ENCODE peak calls at places on chromosome 5, in seven cellular contexts. One of them, this sample, is unnamed.

GRCh38 chr5:135063511-135064234 is 29.6 kb upstream of the PITX1 start:
- DNase-seq in HEK293T: no peak
- DNase-seq in H1: no peak
- DNase-seq in K562: peak; percentile 41
- DNase-seq in HepG2: no peak
- DNase-seq in GM12878: no peak
- DNase-seq in HCT116: no peak
- DNase-seq in this sample: no peak

GRCh38 chr5:151255621-151256286 is 2.8 kb downstream of the GM2A start:
- DNase-seq in HepG2: no peak
- DNase-seq in HCT116: no peak
- DNase-seq in HEK293T: no peak
- DNase-seq in K562: no peak
- DNase-seq in GM12878: peak; percentile 78
- DNase-seq in H1: no peak
- DNase-seq in this sample: no peak

GRCh38 chr5:67896312-67896985 is 319.1 kb upstream of the PIK3R1 start:
- DNase-seq in H1: no peak
- DNase-seq in HCT116: no peak
- DNase-seq in HepG2: no peak
- DNase-seq in GM12878: no peak
- DNase-seq in K562: no peak
- DNase-seq in HEK293T: no peak
- DNase-seq in this sample: no peak

GRCh38 chr5:115589043-115589442 is 13.2 kb downstream of the TICAM2 start:
- DNase-seq in H1: no peak
- DNase-seq in HCT116: no peak
- DNase-seq in K562: no peak
- DNase-seq in GM12878: no peak
- DNase-seq in HEK293T: no peak
- DNase-seq in HepG2: no peak
- DNase-seq in this sample: no peak

GRCh38 chr5:124706729-124707361 is 39.6 kb downstream of the ZNF608 start:
- DNase-seq in GM12878: no peak
- DNase-seq in K562: no peak
- DNase-seq in HCT116: no peak
- DNase-seq in H1: no peak
- DNase-seq in HEK293T: peak; percentile 42
- DNase-seq in HepG2: peak; percentile 9
- DNase-seq in this sample: no peak

GRCh38 chr5:120539471-120539870 is 75.4 kb downstream of the PRR16 start:
- DNase-seq in H1: no peak
- DNase-seq in GM12878: no peak
- DNase-seq in HepG2: no peak
- DNase-seq in K562: no peak
- DNase-seq in HCT116: no peak
- DNase-seq in HEK293T: no peak
- DNase-seq in this sample: no peak

GRCh38 chr5:34008721-34009120 is 871 bp upstream of the AMACR start:
- DNase-seq in GM12878: no peak
- DNase-seq in HepG2: no peak
- DNase-seq in HEK293T: no peak
- DNase-seq in HCT116: no peak
- DNase-seq in K562: no peak
- DNase-seq in H1: no peak
- DNase-seq in this sample: no peak

GRCh38 chr5:33032161-33033085 is 321.3 kb downstream of the NPR3 start:
- DNase-seq in H1: no peak
- DNase-seq in HepG2: no peak
- DNase-seq in HEK293T: no peak
- DNase-seq in GM12878: no peak
- DNase-seq in HCT116: no peak
- DNase-seq in K562: no peak
- DNase-seq in this sample: no peak

GRCh38 chr5:4386152-4386551 is 754.0 kb upstream of the ADAMTS16 start:
- DNase-seq in K562: no peak
- DNase-seq in GM12878: no peak
- DNase-seq in HEK293T: no peak
- DNase-seq in H1: no peak
- DNase-seq in HepG2: no peak
- DNase-seq in HCT116: no peak
- DNase-seq in this sample: no peak

GRCh38 chr5:95713960-95714710 is 17.0 kb upstream of the RHOBTB3 start:
- DNase-seq in K562: no peak
- DNase-seq in GM12878: no peak
- DNase-seq in HCT116: no peak
- DNase-seq in HEK293T: no peak
- DNase-seq in HepG2: no peak
- DNase-seq in H1: no peak
- DNase-seq in this sample: no peak

GRCh38 chr5:158541535-158541934 is 558.2 kb downstream of the EBF1 start:
- DNase-seq in K562: no peak
- DNase-seq in HEK293T: no peak
- DNase-seq in GM12878: no peak
- DNase-seq in H1: no peak
- DNase-seq in HCT116: no peak
- DNase-seq in HepG2: no peak
- DNase-seq in this sample: no peak

GRCh38 chr5:15350614-15351013 is 149.4 kb upstream of the FBXL7 start:
- DNase-seq in HCT116: no peak
- DNase-seq in HEK293T: no peak
- DNase-seq in GM12878: no peak
- DNase-seq in K562: no peak
- DNase-seq in H1: no peak
- DNase-seq in HepG2: no peak
- DNase-seq in this sample: no peak

GRCh38 chr5:109743041-109743531 is 53.4 kb downstream of the MAN2A1 start:
- DNase-seq in HCT116: no peak
- DNase-seq in GM12878: no peak
- DNase-seq in H1: no peak
- DNase-seq in HEK293T: no peak
- DNase-seq in HepG2: no peak
- DNase-seq in K562: peak; percentile 22
- DNase-seq in this sample: no peak

GRCh38 chr5:181189962-181190710 is 14.9 kb downstream of the TRIM7 start:
- DNase-seq in HepG2: no peak
- DNase-seq in GM12878: no peak
- DNase-seq in H1: no peak
- DNase-seq in HCT116: no peak
- DNase-seq in K562: no peak
- DNase-seq in HEK293T: no peak
- DNase-seq in this sample: no peak

GRCh38 chr5:139422307-139422893 is 16.9 kb downstream of the DNAJC18 start:
- DNase-seq in HepG2: peak; percentile 66
- DNase-seq in K562: peak; percentile 80
- DNase-seq in HCT116: peak; percentile 48
- DNase-seq in HEK293T: peak; percentile 79
- DNase-seq in H1: peak; percentile 56
- DNase-seq in GM12878: no peak
- DNase-seq in this sample: no peak

GRCh38 chr5:157222506-157223230 is 42.0 kb downstream of the ITK start:
- DNase-seq in HepG2: no peak
- DNase-seq in HEK293T: no peak
- DNase-seq in H1: no peak
- DNase-seq in HCT116: no peak
- DNase-seq in K562: no peak
- DNase-seq in GM12878: no peak
- DNase-seq in this sample: no peak

GRCh38 chr5:141846031-141846430 is 32.2 kb downstream of the PCDH1 start:
- DNase-seq in GM12878: no peak
- DNase-seq in HCT116: no peak
- DNase-seq in HepG2: no peak
- DNase-seq in H1: no peak
- DNase-seq in HEK293T: no peak
- DNase-seq in K562: no peak
- DNase-seq in this sample: peak; percentile 67

GRCh38 chr5:62729662-62730061 is 151.0 kb downstream of the LRRC70 start:
- DNase-seq in HepG2: no peak
- DNase-seq in K562: no peak
- DNase-seq in H1: no peak
- DNase-seq in GM12878: no peak
- DNase-seq in HCT116: no peak
- DNase-seq in HEK293T: no peak
- DNase-seq in this sample: no peak

GRCh38 chr5:146778261-146778660 is 100.3 kb downstream of the PPP2R2B start:
- DNase-seq in K562: no peak
- DNase-seq in HCT116: no peak
- DNase-seq in HEK293T: no peak
- DNase-seq in H1: no peak
- DNase-seq in HepG2: no peak
- DNase-seq in GM12878: no peak
- DNase-seq in this sample: no peak

GRCh38 chr5:26864061-26864460 is 174.3 kb downstream of the CDH9 start:
- DNase-seq in GM12878: no peak
- DNase-seq in HEK293T: no peak
- DNase-seq in K562: no peak
- DNase-seq in HepG2: no peak
- DNase-seq in H1: no peak
- DNase-seq in HCT116: no peak
- DNase-seq in this sample: no peak

GRCh38 chr5:134649163-134649916 is 755 bp downstream of the SEC24A start:
- DNase-seq in HepG2: no peak
- DNase-seq in HEK293T: no peak
- DNase-seq in HCT116: no peak
- DNase-seq in H1: no peak
- DNase-seq in GM12878: no peak
- DNase-seq in K562: peak; percentile 51
- DNase-seq in this sample: no peak

GRCh38 chr5:2196989-2197531 is 314.3 kb upstream of the IRX4 start:
- DNase-seq in H1: no peak
- DNase-seq in HepG2: no peak
- DNase-seq in HCT116: no peak
- DNase-seq in GM12878: no peak
- DNase-seq in HEK293T: no peak
- DNase-seq in K562: no peak
- DNase-seq in this sample: no peak

GRCh38 chr5:146466521-146467349 is 19.6 kb downstream of the TCERG1 start:
- DNase-seq in H1: no peak
- DNase-seq in K562: no peak
- DNase-seq in HEK293T: no peak
- DNase-seq in HCT116: no peak
- DNase-seq in GM12878: no peak
- DNase-seq in HepG2: no peak
- DNase-seq in this sample: no peak

GRCh38 chr5:108345541-108346171 is 36.2 kb downstream of the FBXL17 start:
- DNase-seq in HepG2: peak; percentile 43
- DNase-seq in K562: no peak
- DNase-seq in H1: no peak
- DNase-seq in HCT116: peak; percentile 13
- DNase-seq in GM12878: peak; percentile 5
- DNase-seq in HEK293T: peak; percentile 13
- DNase-seq in this sample: no peak

GRCh38 chr5:169545762-169546161 is 37.8 kb upstream of the SPDL1 start:
- DNase-seq in HCT116: no peak
- DNase-seq in HEK293T: no peak
- DNase-seq in K562: no peak
- DNase-seq in GM12878: no peak
- DNase-seq in H1: no peak
- DNase-seq in HepG2: no peak
- DNase-seq in this sample: no peak
- TF ChIP-seq SP1 in HCT116: no peak
- TF ChIP-seq SP1 in HEK293T: no peak
- TF ChIP-seq SP1 in K562: no peak
- TF ChIP-seq SP1 in GM12878: no peak
- TF ChIP-seq SP1 in H1: no peak
- TF ChIP-seq SP1 in HepG2: no peak
- TF ChIP-seq SP1 in this sample: no peak

GRCh38 chr5:88671408-88671807 is 211.6 kb downstream of the MEF2C start:
- DNase-seq in HEK293T: no peak
- DNase-seq in H1: no peak
- DNase-seq in HepG2: no peak
- DNase-seq in GM12878: no peak
- DNase-seq in HCT116: no peak
- DNase-seq in K562: no peak
- DNase-seq in this sample: no peak
- TF ChIP-seq SP1 in HEK293T: no peak
- TF ChIP-seq SP1 in H1: no peak
- TF ChIP-seq SP1 in HepG2: no peak
- TF ChIP-seq SP1 in GM12878: no peak
- TF ChIP-seq SP1 in HCT116: no peak
- TF ChIP-seq SP1 in K562: no peak
- TF ChIP-seq SP1 in this sample: no peak

DNA sequence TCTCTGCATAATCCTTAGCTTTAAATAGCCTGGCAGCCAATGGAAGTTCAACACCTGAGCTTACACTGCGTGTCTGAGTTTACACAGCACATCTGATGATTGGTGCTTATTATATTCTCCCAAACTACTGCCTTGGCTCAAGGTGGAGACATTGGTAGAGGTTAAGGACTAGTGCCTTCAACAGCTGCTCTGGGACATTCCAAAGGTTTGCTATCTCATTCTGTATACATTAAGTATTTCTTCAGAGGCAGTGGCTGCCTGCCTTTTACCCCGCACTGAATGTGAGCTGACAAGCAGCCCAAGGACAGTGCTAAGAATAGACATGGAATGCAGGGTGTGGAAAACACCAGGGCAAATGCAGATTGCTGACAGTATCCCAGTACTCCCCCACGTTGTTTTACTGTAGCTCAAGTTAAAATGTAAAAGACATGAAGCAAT is 1.6 kb downstream of the HSPB3 start:
- DNase-seq in HEK293T: no peak
- DNase-seq in GM12878: no peak
- DNase-seq in HCT116: no peak
- DNase-seq in HepG2: peak; percentile 6
- DNase-seq in H1: no peak
- DNase-seq in K562: no peak
- DNase-seq in this sample: no peak
- TF ChIP-seq SP1 in HEK293T: no peak
- TF ChIP-seq SP1 in GM12878: no peak
- TF ChIP-seq SP1 in HCT116: no peak
- TF ChIP-seq SP1 in HepG2: no peak
- TF ChIP-seq SP1 in H1: no peak
- TF ChIP-seq SP1 in K562: no peak
- TF ChIP-seq SP1 in this sample: no peak

DNA sequence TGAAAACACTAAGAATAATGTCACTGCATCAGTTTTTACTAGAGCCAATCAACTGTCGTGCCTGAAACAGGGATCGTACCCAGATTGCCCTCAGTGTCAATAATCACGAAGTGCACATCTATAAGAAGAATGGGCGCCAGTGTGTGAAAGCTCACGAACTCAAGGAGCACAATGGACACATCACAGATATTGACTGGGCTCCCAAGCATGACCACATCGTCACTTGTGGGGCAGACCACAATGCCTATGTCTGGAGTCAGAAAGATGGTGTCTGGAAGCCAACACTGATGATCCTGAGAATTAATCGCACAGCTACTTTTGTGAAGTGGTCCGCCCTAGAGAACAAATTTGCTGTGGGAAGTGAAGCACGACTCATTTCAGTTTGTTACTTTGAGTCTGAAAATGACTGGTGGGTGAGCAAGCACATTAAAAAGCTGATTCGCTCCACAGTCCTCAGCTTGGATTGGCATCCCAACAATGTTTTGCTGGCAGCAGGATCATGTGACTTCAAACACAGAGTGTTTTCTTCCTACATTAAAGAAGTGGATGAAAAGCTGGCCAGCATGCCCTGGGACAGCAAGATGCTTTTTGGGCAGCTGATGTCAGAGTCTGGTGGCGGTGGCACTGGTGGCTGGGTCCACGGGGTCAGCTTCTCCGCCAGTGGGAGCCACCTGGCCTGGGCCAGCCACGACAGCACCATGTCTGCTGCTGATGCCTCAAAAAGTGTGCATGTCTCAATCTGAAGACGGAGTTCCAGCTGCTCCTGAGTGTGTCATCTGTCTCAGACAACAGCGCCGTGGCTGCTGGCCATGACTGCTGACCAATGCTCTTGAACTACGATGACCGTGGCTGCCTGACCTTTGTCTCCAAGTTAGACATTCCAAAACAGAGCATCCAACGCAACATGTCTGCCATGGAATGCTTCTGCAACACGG is 32.2 kb downstream of the NSA2 start:
- DNase-seq in K562: no peak
- DNase-seq in HepG2: peak; percentile 3
- DNase-seq in HEK293T: no peak
- DNase-seq in H1: peak; percentile 41
- DNase-seq in GM12878: no peak
- DNase-seq in HCT116: no peak
- DNase-seq in this sample: no peak
- TF ChIP-seq SP1 in K562: no peak
- TF ChIP-seq SP1 in HepG2: no peak
- TF ChIP-seq SP1 in HEK293T: no peak
- TF ChIP-seq SP1 in H1: no peak
- TF ChIP-seq SP1 in GM12878: no peak
- TF ChIP-seq SP1 in HCT116: no peak
- TF ChIP-seq SP1 in this sample: no peak

This sample was measured in WTC11.